ENCODE peak calls at places on chromosomes 16 and 17, in four cellular contexts. M is CD8-positive, alpha-beta T cell; H is mammary epithelial cell; T is bronchial epithelial cell. F is an unnamed sample.

GRCh38 chr17:33266116-33266515 is 27.0 kb downstream of the ASIC2 start:
- DNase-seq in T (no peak), H (no peak), M (no peak), F (no peak)

GRCh38 chr16:20675488-20676267 is 21.8 kb downstream of the ACSM1 start:
- DNase-seq in T (peak; percentile 70), H (peak; percentile 74), M (peak; percentile 29), F (peak; percentile 79)

GRCh38 chr16:57039148-57039812 is 49.9 kb downstream of the NLRC5 start:
- DNase-seq in M (peak; percentile 47), H (no peak), T (no peak), F (no peak)

GRCh38 chr16:73413469-73414190 is 365.7 kb upstream of the ZFHX3 start:
- DNase-seq in T (no peak), H (no peak), M (no peak), F (no peak)

GRCh38 chr16:67277294-67277998 is 1.9 kb upstream of the PLEKHG4 start:
- DNase-seq in H (peak; percentile 97), M (no peak), T (peak; percentile 95), F (no peak)

GRCh38 chr16:47872228-47872627 is 283.6 kb downstream of the ABCC12 start:
- DNase-seq in T (peak; percentile 22), M (no peak), H (no peak), F (no peak)

GRCh38 chr17:58970966-58971575 is 135.6 kb downstream of the TRIM37 start:
- DNase-seq in M (no peak), T (peak; percentile 7), H (no peak), F (no peak)

GRCh38 chr17:72518810-72519597 is 398.2 kb downstream of the SOX9 start:
- DNase-seq in H (no peak), M (no peak), T (no peak), F (no peak)

GRCh38 chr17:6402258-6402657 is 32.7 kb downstream of the AIPL1 start:
- DNase-seq in H (no peak), T (no peak), M (no peak), F (no peak)

GRCh38 chr16:87575027-87575804 is 27.1 kb upstream of the JPH3 start:
- DNase-seq in H (no peak), M (no peak), T (no peak), F (no peak)

GRCh38 chr17:65022751-65023421 is 33.7 kb downstream of the GNA13 start:
- DNase-seq in T (peak; percentile 97), M (no peak), H (peak; percentile 98), F (no peak)

GRCh38 chr17:31788956-31789355 is 70.1 kb downstream of the COPRS start:
- DNase-seq in T (no peak), M (no peak), H (no peak), F (no peak)

GRCh38 chr17:75808905-75809621 is 24.5 kb downstream of the UNK start:
- DNase-seq in M (no peak), H (peak; percentile 86), T (no peak), F (no peak)

GRCh38 chr16:4180511-4180910 is 61.4 kb downstream of the SRL start:
- DNase-seq in T (no peak), M (no peak), H (no peak), F (no peak)

GRCh38 chr17:51046527-51047384 is 73.9 kb downstream of the SPAG9 start:
- DNase-seq in T (peak; percentile 33), M (no peak), H (peak; percentile 82), F (peak; percentile 58)

GRCh38 chr17:56897646-56898424 is 16.0 kb downstream of the TRIM25 start:
- DNase-seq in M (no peak), T (no peak), H (no peak), F (no peak)

GRCh38 chr16:951660-952301 is 19.0 kb downstream of the LMF1 start:
- DNase-seq in T (no peak), M (no peak), H (no peak), F (no peak)

GRCh38 chr17:80031691-80032480 is 3.8 kb downstream of the TBC1D16 start:
- DNase-seq in H (no peak), M (no peak), T (no peak), F (no peak)
- H3K27me3 ChIP-seq in H (no peaks in the 10 kb centered on the region), M (no peaks in the 10 kb centered on the region), T (no peaks in the 10 kb centered on the region), F (no peaks in the 10 kb centered on the region)

DNA sequence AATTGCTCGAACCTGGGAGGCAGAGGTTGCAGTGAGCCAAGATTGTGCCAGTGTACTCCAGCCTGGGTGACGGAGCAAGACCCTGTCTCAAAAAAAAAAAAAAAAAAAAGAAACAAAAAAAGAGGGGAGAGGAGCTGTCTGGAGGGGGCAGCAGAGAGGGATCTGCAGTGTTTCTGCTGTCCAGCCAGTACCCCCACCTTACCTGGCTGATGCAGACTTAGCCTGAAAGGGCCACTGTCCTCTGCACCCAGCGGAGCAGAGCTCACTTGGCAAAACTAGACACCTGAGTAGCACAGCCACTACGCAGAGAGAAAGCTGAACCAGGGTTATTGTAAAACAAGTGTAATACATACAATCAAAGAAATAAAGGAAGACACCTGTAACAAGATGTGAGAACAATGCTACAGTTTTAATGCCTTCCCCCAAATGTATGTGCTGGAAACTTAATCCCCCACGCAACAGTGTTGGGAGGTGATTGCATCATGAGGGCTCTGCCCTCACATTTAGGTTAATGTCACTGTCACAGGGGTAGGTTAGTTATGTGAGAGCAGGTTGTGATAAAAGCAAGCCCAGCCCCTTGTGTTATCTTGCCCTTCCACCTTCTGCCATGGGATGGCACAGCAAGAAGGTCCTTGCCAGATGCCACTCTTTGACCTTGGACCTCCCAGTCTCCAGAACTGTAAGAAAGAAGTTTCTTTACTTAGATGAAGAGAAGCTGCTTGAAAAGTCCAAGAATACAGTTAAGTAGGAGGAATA is 211.2 kb downstream of the RPTOR start:
- DNase-seq in H (no peak), M (no peak), T (no peak), F (no peak)
- TF ChIP-seq CTCF in H (peak; percentile 15), M (no peak), T (no peak), F (no peak)

GRCh38 chr17:76922084-76922483 is 53.9 kb downstream of the MGAT5B start:
- DNase-seq in M (no peak), H (no peak), T (no peak), F (no peak)

GRCh38 chr17:76922967-76923366 is 54.8 kb downstream of the MGAT5B start:
- DNase-seq in T (no peak), M (no peak), H (no peak), F (no peak)

GRCh38 chr17:76924345-76925332 is 56.4 kb downstream of the MGAT5B start:
- DNase-seq in H (no peak), M (no peak), T (no peak), F (no peak)

GRCh38 chr17:76925333-76925935 is 57.2 kb downstream of the MGAT5B start:
- DNase-seq in M (no peak), T (no peak), H (no peak), F (no peak)

DNA sequence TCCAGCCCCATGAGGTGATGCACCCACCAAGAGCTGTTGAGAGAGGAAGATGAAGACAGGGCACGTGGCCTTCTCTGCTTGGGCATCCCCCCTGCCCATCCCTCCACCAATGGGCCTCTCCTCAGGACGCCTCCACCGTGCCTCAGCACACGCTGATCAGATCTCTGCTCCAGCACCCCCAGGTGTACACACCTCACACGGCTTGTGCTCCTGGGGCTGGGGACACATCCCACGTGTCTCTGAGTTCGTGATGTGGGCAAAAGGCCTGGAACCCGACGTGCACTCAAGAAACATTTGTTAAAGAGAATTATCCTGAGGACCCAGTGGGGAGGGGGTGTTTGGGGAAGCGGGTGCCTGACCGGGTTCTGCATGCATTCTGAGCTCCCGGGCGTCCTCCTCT is 55.3 kb downstream of the MGAT5B start:
- DNase-seq in T (no peak), H (no peak), M (no peak), F (no peak)
- H3K27me3 ChIP-seq in T (peaks cover 6% of the 10 kb centered on the region), H (no peaks in the 10 kb centered on the region), M (no peaks in the 10 kb centered on the region), F (no peaks in the 10 kb centered on the region)

GRCh38 chr17:41665566-41666335 is 22.9 kb upstream of the EIF1 start:
- DNase-seq in H (peak; percentile 83), M (peak; percentile 89), T (peak; percentile 77), F (peak; percentile 91)

GRCh38 chr17:41666336-41666680 is 22.4 kb upstream of the EIF1 start:
- DNase-seq in T (no peak), M (peak; percentile 60), H (peak; percentile 59), F (peak; percentile 34)

GRCh38 chr17:41666708-41667279 is 21.9 kb upstream of the EIF1 start:
- DNase-seq in T (no peak), H (peak; percentile 54), M (peak; percentile 90), F (peak; percentile 82)

GRCh38 chr17:41664587-41665565 is 23.8 kb upstream of the EIF1 start:
- DNase-seq in M (no peak), T (no peak), H (no peak), F (no peak)

GRCh38 chr17:41667280-41668008 is 21.2 kb upstream of the EIF1 start:
- DNase-seq in T (no peak), H (no peak), M (no peak), F (no peak)
- TF ChIP-seq CTCF in T (no peak), H (no peak), M (peak; percentile 20), F (no peak)

DNA sequence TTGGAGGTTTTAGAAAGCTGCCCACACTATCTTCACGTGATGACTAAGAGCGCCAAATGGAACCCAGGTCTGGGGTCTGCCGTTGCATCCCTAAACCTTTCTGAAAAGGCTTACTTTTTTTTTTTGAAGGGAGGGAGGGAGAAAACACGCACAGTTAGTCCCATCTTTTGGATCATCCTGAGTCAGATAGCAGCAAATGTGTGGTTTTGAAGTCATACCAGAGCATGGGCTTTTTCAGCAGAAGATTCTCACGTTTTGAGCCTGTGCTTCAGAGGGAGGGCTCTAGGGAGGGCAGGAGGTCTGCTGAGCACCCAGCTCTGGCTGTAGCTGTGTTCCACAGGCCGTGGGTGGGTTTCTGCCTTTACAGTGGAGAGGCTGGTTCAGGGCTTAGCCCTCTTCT is 194.7 kb downstream of the SNX29 start:
- DNase-seq in M (no peak), T (no peak), H (no peak), F (no peak)
- H3K27me3 ChIP-seq in M (no peaks in the 10 kb centered on the region), T (no peaks in the 10 kb centered on the region), H (no peaks in the 10 kb centered on the region), F (no peaks in the 10 kb centered on the region)

DNA sequence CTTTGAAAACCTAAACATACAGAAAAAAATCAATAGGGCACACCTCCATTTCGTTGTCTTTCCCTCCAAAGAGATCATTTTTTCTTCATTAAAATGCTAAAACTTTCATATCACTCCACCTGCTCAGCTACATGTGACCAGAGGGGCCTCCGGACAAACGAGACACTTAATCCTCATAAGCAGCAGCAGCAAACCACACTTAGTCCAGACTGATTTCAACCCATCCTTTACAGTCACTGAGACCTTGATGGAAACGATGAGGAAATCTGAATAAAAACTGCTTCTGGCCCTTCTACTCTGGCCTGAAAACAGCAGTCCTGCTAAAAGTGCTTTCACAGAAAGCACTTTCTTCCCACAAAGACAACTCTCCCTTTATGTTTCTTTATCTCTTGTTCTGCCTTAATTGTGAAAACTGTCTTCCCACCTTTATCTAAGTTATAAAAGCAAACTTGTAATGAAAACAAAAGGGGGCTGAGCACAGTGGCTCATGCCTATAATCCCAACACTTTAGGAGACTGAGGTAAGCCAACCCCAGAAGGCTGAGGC is 4.6 kb downstream of the ANKRD11 start:
- DNase-seq in M (no peak), H (no peak), T (no peak), F (no peak)
- TF ChIP-seq CTCF in M (no peak), H (no peak), T (no peak), F (no peak)

DNA sequence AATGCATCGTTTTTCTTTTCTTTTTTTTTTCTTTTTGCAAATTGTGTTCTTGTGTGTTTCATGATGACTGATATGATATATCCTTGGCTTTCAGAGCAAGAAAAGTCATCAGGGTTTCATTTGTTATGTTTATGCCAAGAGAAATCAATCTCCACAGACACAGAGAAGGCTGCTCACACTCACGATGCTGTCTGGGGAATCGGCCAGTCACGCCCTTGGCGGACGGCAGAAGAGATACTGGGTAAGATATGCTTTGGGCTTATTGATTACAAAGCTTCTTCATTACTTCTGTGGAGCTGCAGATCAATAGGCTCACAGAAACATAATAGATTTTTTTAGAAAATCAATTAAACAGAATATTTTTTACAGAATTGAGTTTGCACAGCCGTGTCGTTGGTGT is 42.2 kb upstream of the TNRC6C start:
- DNase-seq in H (no peak), T (no peak), M (no peak), F (no peak)
- H3K27me3 ChIP-seq in H (no peaks in the 10 kb centered on the region), T (peaks cover 8% of the 10 kb centered on the region), M (peaks cover 4% of the 10 kb centered on the region), F (no peaks in the 10 kb centered on the region)

F was measured in thyroid gland.